ENCODE peak calls at places on chromosomes 7 and 10, in eight cellular contexts. One of them, this sample, is unnamed.

GRCh38 chr7:29017666-29018065 is 59.5 kb upstream of the TRIL start:
- DNase-seq in activated CD8-positive, alpha-beta memory T cell treated with anti-CD3 and anti-CD28 coated beads, Interleukin-2, amount 10 ng/mL, durations not matched to agents 7 days and 5 days: no peak
- DNase-seq in NCI-H774: no peak
- DNase-seq in EL: peak
- DNase-seq in NCI-H2081: peak
- DNase-seq in H7: no peak
- DNase-seq in NCI-H1105 treated with DMSO at 0.1 percent for 48 hours: peak
- DNase-seq in ovary: no peak
- DNase-seq in this sample: no peak

GRCh38 chr7:12889391-12889790 is 202.0 kb downstream of the ARL4A start:
- DNase-seq in activated CD8-positive, alpha-beta memory T cell treated with anti-CD3 and anti-CD28 coated beads, Interleukin-2, amount 10 ng/mL, durations not matched to agents 7 days and 5 days: no peak
- DNase-seq in NCI-H774: no peak
- DNase-seq in EL: peak
- DNase-seq in NCI-H2081: no peak
- DNase-seq in H7: no peak
- DNase-seq in NCI-H1105 treated with DMSO at 0.1 percent for 48 hours: no peak
- DNase-seq in ovary: no peak
- DNase-seq in this sample: no peak

GRCh38 chr10:125389648-125390047 is 229.3 kb upstream of the CTBP2 start:
- DNase-seq in activated CD8-positive, alpha-beta memory T cell treated with anti-CD3 and anti-CD28 coated beads, Interleukin-2, amount 10 ng/mL, durations not matched to agents 7 days and 5 days: no peak
- DNase-seq in NCI-H774: no peak
- DNase-seq in EL: no peak
- DNase-seq in NCI-H2081: no peak
- DNase-seq in H7: no peak
- DNase-seq in NCI-H1105 treated with DMSO at 0.1 percent for 48 hours: no peak
- DNase-seq in ovary: no peak
- DNase-seq in this sample: no peak

GRCh38 chr7:87152897-87153641 is 816 bp downstream of the DMTF1 start:
- DNase-seq in activated CD8-positive, alpha-beta memory T cell treated with anti-CD3 and anti-CD28 coated beads, Interleukin-2, amount 10 ng/mL, durations not matched to agents 7 days and 5 days: peak
- DNase-seq in NCI-H774: peak
- DNase-seq in EL: peak
- DNase-seq in NCI-H2081: peak
- DNase-seq in H7: no peak
- DNase-seq in NCI-H1105 treated with DMSO at 0.1 percent for 48 hours: peak
- DNase-seq in ovary: peak
- DNase-seq in this sample: peak

GRCh38 chr7:18667466-18667865 is 171.9 kb downstream of the HDAC9 start:
- DNase-seq in activated CD8-positive, alpha-beta memory T cell treated with anti-CD3 and anti-CD28 coated beads, Interleukin-2, amount 10 ng/mL, durations not matched to agents 7 days and 5 days: no peak
- DNase-seq in NCI-H774: no peak
- DNase-seq in EL: peak
- DNase-seq in NCI-H2081: peak
- DNase-seq in H7: no peak
- DNase-seq in NCI-H1105 treated with DMSO at 0.1 percent for 48 hours: no peak
- DNase-seq in ovary: no peak
- DNase-seq in this sample: no peak

GRCh38 chr7:115471891-115472290 is 550.0 kb downstream of the MDFIC start:
- DNase-seq in activated CD8-positive, alpha-beta memory T cell treated with anti-CD3 and anti-CD28 coated beads, Interleukin-2, amount 10 ng/mL, durations not matched to agents 7 days and 5 days: no peak
- DNase-seq in NCI-H774: no peak
- DNase-seq in EL: peak
- DNase-seq in NCI-H2081: no peak
- DNase-seq in H7: no peak
- DNase-seq in NCI-H1105 treated with DMSO at 0.1 percent for 48 hours: no peak
- DNase-seq in ovary: no peak
- DNase-seq in this sample: no peak

GRCh38 chr7:155002411-155003214 is at the start of gene PAXIP1:
- DNase-seq in activated CD8-positive, alpha-beta memory T cell treated with anti-CD3 and anti-CD28 coated beads, Interleukin-2, amount 10 ng/mL, durations not matched to agents 7 days and 5 days: peak
- DNase-seq in NCI-H774: peak
- DNase-seq in EL: peak
- DNase-seq in NCI-H2081: peak
- DNase-seq in H7: peak
- DNase-seq in NCI-H1105 treated with DMSO at 0.1 percent for 48 hours: peak
- DNase-seq in ovary: peak
- DNase-seq in this sample: peak

GRCh38 chr10:12603766-12604470 is 254.6 kb downstream of the CAMK1D start:
- DNase-seq in activated CD8-positive, alpha-beta memory T cell treated with anti-CD3 and anti-CD28 coated beads, Interleukin-2, amount 10 ng/mL, durations not matched to agents 7 days and 5 days: no peak
- DNase-seq in NCI-H774: no peak
- DNase-seq in EL: no peak
- DNase-seq in NCI-H2081: no peak
- DNase-seq in H7: no peak
- DNase-seq in NCI-H1105 treated with DMSO at 0.1 percent for 48 hours: no peak
- DNase-seq in ovary: no peak
- DNase-seq in this sample: no peak

GRCh38 chr7:41858196-41858595 is 155.3 kb upstream of the INHBA start:
- DNase-seq in activated CD8-positive, alpha-beta memory T cell treated with anti-CD3 and anti-CD28 coated beads, Interleukin-2, amount 10 ng/mL, durations not matched to agents 7 days and 5 days: no peak
- DNase-seq in NCI-H774: no peak
- DNase-seq in EL: no peak
- DNase-seq in NCI-H2081: no peak
- DNase-seq in H7: no peak
- DNase-seq in NCI-H1105 treated with DMSO at 0.1 percent for 48 hours: no peak
- DNase-seq in ovary: no peak
- DNase-seq in this sample: no peak

GRCh38 chr10:71740069-71740468 is 20.5 kb upstream of the C10orf105 start:
- DNase-seq in activated CD8-positive, alpha-beta memory T cell treated with anti-CD3 and anti-CD28 coated beads, Interleukin-2, amount 10 ng/mL, durations not matched to agents 7 days and 5 days: no peak
- DNase-seq in NCI-H774: no peak
- DNase-seq in EL: peak
- DNase-seq in NCI-H2081: peak
- DNase-seq in H7: no peak
- DNase-seq in NCI-H1105 treated with DMSO at 0.1 percent for 48 hours: peak
- DNase-seq in ovary: no peak
- DNase-seq in this sample: no peak

GRCh38 chr7:120988591-120989299 is at the start of gene CPED1:
- DNase-seq in activated CD8-positive, alpha-beta memory T cell treated with anti-CD3 and anti-CD28 coated beads, Interleukin-2, amount 10 ng/mL, durations not matched to agents 7 days and 5 days: peak
- DNase-seq in NCI-H774: peak
- DNase-seq in EL: peak
- DNase-seq in NCI-H2081: no peak
- DNase-seq in H7: peak
- DNase-seq in NCI-H1105 treated with DMSO at 0.1 percent for 48 hours: peak
- DNase-seq in ovary: peak
- DNase-seq in this sample: peak

GRCh38 chr7:122380993-122381392 is 76.4 kb upstream of the FEZF1 start:
- DNase-seq in activated CD8-positive, alpha-beta memory T cell treated with anti-CD3 and anti-CD28 coated beads, Interleukin-2, amount 10 ng/mL, durations not matched to agents 7 days and 5 days: no peak
- DNase-seq in NCI-H774: no peak
- DNase-seq in EL: no peak
- DNase-seq in NCI-H2081: no peak
- DNase-seq in H7: no peak
- DNase-seq in NCI-H1105 treated with DMSO at 0.1 percent for 48 hours: no peak
- DNase-seq in ovary: no peak
- DNase-seq in this sample: peak

GRCh38 chr10:91023708-91024438 is 103.0 kb upstream of the ANKRD1 start:
- DNase-seq in activated CD8-positive, alpha-beta memory T cell treated with anti-CD3 and anti-CD28 coated beads, Interleukin-2, amount 10 ng/mL, durations not matched to agents 7 days and 5 days: no peak
- DNase-seq in NCI-H774: no peak
- DNase-seq in EL: no peak
- DNase-seq in NCI-H2081: no peak
- DNase-seq in H7: no peak
- DNase-seq in NCI-H1105 treated with DMSO at 0.1 percent for 48 hours: no peak
- DNase-seq in ovary: peak
- DNase-seq in this sample: no peak

GRCh38 chr10:75530337-75530736 is 98.9 kb downstream of the LRMDA start:
- DNase-seq in activated CD8-positive, alpha-beta memory T cell treated with anti-CD3 and anti-CD28 coated beads, Interleukin-2, amount 10 ng/mL, durations not matched to agents 7 days and 5 days: no peak
- DNase-seq in NCI-H774: no peak
- DNase-seq in EL: peak
- DNase-seq in NCI-H2081: no peak
- DNase-seq in H7: no peak
- DNase-seq in NCI-H1105 treated with DMSO at 0.1 percent for 48 hours: no peak
- DNase-seq in ovary: no peak
- DNase-seq in this sample: peak

GRCh38 chr7:15397921-15398560 is 163.8 kb downstream of the AGMO start:
- DNase-seq in activated CD8-positive, alpha-beta memory T cell treated with anti-CD3 and anti-CD28 coated beads, Interleukin-2, amount 10 ng/mL, durations not matched to agents 7 days and 5 days: no peak
- DNase-seq in NCI-H774: no peak
- DNase-seq in EL: no peak
- DNase-seq in NCI-H2081: no peak
- DNase-seq in H7: no peak
- DNase-seq in NCI-H1105 treated with DMSO at 0.1 percent for 48 hours: no peak
- DNase-seq in ovary: no peak
- DNase-seq in this sample: no peak

GRCh38 chr7:157432541-157432956 is 95.7 kb downstream of the DNAJB6 start:
- DNase-seq in activated CD8-positive, alpha-beta memory T cell treated with anti-CD3 and anti-CD28 coated beads, Interleukin-2, amount 10 ng/mL, durations not matched to agents 7 days and 5 days: no peak
- DNase-seq in NCI-H774: peak
- DNase-seq in EL: peak
- DNase-seq in NCI-H2081: peak
- DNase-seq in H7: peak
- DNase-seq in NCI-H1105 treated with DMSO at 0.1 percent for 48 hours: peak
- DNase-seq in ovary: no peak
- DNase-seq in this sample: no peak

GRCh38 chr7:36154255-36155212 is 1.5 kb downstream of the EEPD1 start:
- DNase-seq in activated CD8-positive, alpha-beta memory T cell treated with anti-CD3 and anti-CD28 coated beads, Interleukin-2, amount 10 ng/mL, durations not matched to agents 7 days and 5 days: no peak
- DNase-seq in NCI-H774: no peak
- DNase-seq in EL: no peak
- DNase-seq in NCI-H2081: no peak
- DNase-seq in H7: no peak
- DNase-seq in NCI-H1105 treated with DMSO at 0.1 percent for 48 hours: no peak
- DNase-seq in ovary: peak
- DNase-seq in this sample: no peak

GRCh38 chr10:87054373-87055295 is 34.5 kb downstream of the FAM25A start:
- DNase-seq in activated CD8-positive, alpha-beta memory T cell treated with anti-CD3 and anti-CD28 coated beads, Interleukin-2, amount 10 ng/mL, durations not matched to agents 7 days and 5 days: no peak
- DNase-seq in NCI-H774: no peak
- DNase-seq in EL: peak
- DNase-seq in NCI-H2081: no peak
- DNase-seq in H7: peak
- DNase-seq in NCI-H1105 treated with DMSO at 0.1 percent for 48 hours: no peak
- DNase-seq in ovary: no peak
- DNase-seq in this sample: peak

GRCh38 chr7:131948434-131949053 is 392.1 kb upstream of the PODXL start:
- DNase-seq in activated CD8-positive, alpha-beta memory T cell treated with anti-CD3 and anti-CD28 coated beads, Interleukin-2, amount 10 ng/mL, durations not matched to agents 7 days and 5 days: no peak
- DNase-seq in NCI-H774: no peak
- DNase-seq in EL: no peak
- DNase-seq in NCI-H2081: no peak
- DNase-seq in H7: no peak
- DNase-seq in NCI-H1105 treated with DMSO at 0.1 percent for 48 hours: no peak
- DNase-seq in ovary: no peak
- DNase-seq in this sample: peak

GRCh38 chr10:120702032-120702431 is 149.1 kb upstream of the WDR11 start:
- DNase-seq in activated CD8-positive, alpha-beta memory T cell treated with anti-CD3 and anti-CD28 coated beads, Interleukin-2, amount 10 ng/mL, durations not matched to agents 7 days and 5 days: no peak
- DNase-seq in NCI-H774: no peak
- DNase-seq in EL: peak
- DNase-seq in NCI-H2081: no peak
- DNase-seq in H7: no peak
- DNase-seq in NCI-H1105 treated with DMSO at 0.1 percent for 48 hours: no peak
- DNase-seq in ovary: no peak
- DNase-seq in this sample: no peak

GRCh38 chr7:151603951-151604350 is 84.3 kb upstream of the RHEB start:
- DNase-seq in activated CD8-positive, alpha-beta memory T cell treated with anti-CD3 and anti-CD28 coated beads, Interleukin-2, amount 10 ng/mL, durations not matched to agents 7 days and 5 days: no peak
- DNase-seq in NCI-H774: no peak
- DNase-seq in EL: no peak
- DNase-seq in NCI-H2081: no peak
- DNase-seq in H7: no peak
- DNase-seq in NCI-H1105 treated with DMSO at 0.1 percent for 48 hours: no peak
- DNase-seq in ovary: no peak
- DNase-seq in this sample: no peak

This sample was measured in D341Med.